ENCODE peak calls at places on chromosomes 2 and 18, in ten cellular contexts. One of them, this sample, is unnamed.

GRCh38 chr18:74623047-74623816 is 25.6 kb downstream of the ZNF407 start:
- DNase-seq in ovary: no peak
- DNase-seq in tibial nerve: no peak
- DNase-seq in Panc1: no peak
- DNase-seq in mammary epithelial cell: no peak
- DNase-seq in naive thymus-derived CD4-positive, alpha-beta T cell: peak; percentile 16
- DNase-seq in colonic mucosa: no peak
- DNase-seq in Peyer's patch: no peak
- DNase-seq in right lobe of liver: no peak
- DNase-seq in spleen: no peak
- DNase-seq in this sample: peak; percentile 4

GRCh38 chr2:195495966-195496365 is 161.1 kb upstream of the SLC39A10 start:
- DNase-seq in ovary: no peak
- DNase-seq in tibial nerve: no peak
- DNase-seq in Panc1: no peak
- DNase-seq in mammary epithelial cell: no peak
- DNase-seq in naive thymus-derived CD4-positive, alpha-beta T cell: no peak
- DNase-seq in colonic mucosa: no peak
- DNase-seq in Peyer's patch: no peak
- DNase-seq in right lobe of liver: no peak
- DNase-seq in spleen: no peak
- DNase-seq in this sample: no peak

GRCh38 chr2:67872481-67872880 is 190.3 kb downstream of the C1D start:
- DNase-seq in ovary: no peak
- DNase-seq in tibial nerve: no peak
- DNase-seq in Panc1: no peak
- DNase-seq in mammary epithelial cell: no peak
- DNase-seq in naive thymus-derived CD4-positive, alpha-beta T cell: no peak
- DNase-seq in colonic mucosa: no peak
- DNase-seq in Peyer's patch: no peak
- DNase-seq in right lobe of liver: no peak
- DNase-seq in spleen: no peak
- DNase-seq in this sample: no peak

GRCh38 chr18:58344080-58344670 is 284.7 kb downstream of the ALPK2 start:
- DNase-seq in ovary: no peak
- DNase-seq in tibial nerve: no peak
- DNase-seq in Panc1: no peak
- DNase-seq in mammary epithelial cell: no peak
- DNase-seq in naive thymus-derived CD4-positive, alpha-beta T cell: no peak
- DNase-seq in colonic mucosa: no peak
- DNase-seq in Peyer's patch: no peak
- DNase-seq in right lobe of liver: no peak
- DNase-seq in spleen: no peak
- DNase-seq in this sample: no peak

GRCh38 chr2:187918996-187919821 is 365.0 kb upstream of the TFPI start:
- DNase-seq in ovary: no peak
- DNase-seq in tibial nerve: no peak
- DNase-seq in Panc1: no peak
- DNase-seq in mammary epithelial cell: no peak
- DNase-seq in naive thymus-derived CD4-positive, alpha-beta T cell: no peak
- DNase-seq in colonic mucosa: no peak
- DNase-seq in Peyer's patch: no peak
- DNase-seq in right lobe of liver: no peak
- DNase-seq in spleen: no peak
- DNase-seq in this sample: no peak

GRCh38 chr18:68462148-68462547 is 252.8 kb downstream of the TMX3 start:
- DNase-seq in ovary: no peak
- DNase-seq in tibial nerve: no peak
- DNase-seq in Panc1: no peak
- DNase-seq in mammary epithelial cell: no peak
- DNase-seq in naive thymus-derived CD4-positive, alpha-beta T cell: no peak
- DNase-seq in colonic mucosa: no peak
- DNase-seq in Peyer's patch: no peak
- DNase-seq in right lobe of liver: no peak
- DNase-seq in spleen: no peak
- DNase-seq in this sample: no peak

GRCh38 chr2:145682536-145683157 is 1162.7 kb upstream of the ZEB2 start:
- DNase-seq in ovary: no peak
- DNase-seq in tibial nerve: no peak
- DNase-seq in Panc1: no peak
- DNase-seq in mammary epithelial cell: peak; percentile 80
- DNase-seq in naive thymus-derived CD4-positive, alpha-beta T cell: no peak
- DNase-seq in colonic mucosa: no peak
- DNase-seq in Peyer's patch: no peak
- DNase-seq in right lobe of liver: no peak
- DNase-seq in spleen: no peak
- DNase-seq in this sample: no peak

GRCh38 chr2:40283111-40283909 is 168.6 kb downstream of the SLC8A1 start:
- DNase-seq in ovary: no peak
- DNase-seq in tibial nerve: no peak
- DNase-seq in Panc1: no peak
- DNase-seq in mammary epithelial cell: peak; percentile 32
- DNase-seq in naive thymus-derived CD4-positive, alpha-beta T cell: no peak
- DNase-seq in colonic mucosa: no peak
- DNase-seq in Peyer's patch: no peak
- DNase-seq in right lobe of liver: no peak
- DNase-seq in spleen: no peak
- DNase-seq in this sample: no peak

GRCh38 chr2:228507870-228508269 is 326.4 kb upstream of the SPHKAP start:
- DNase-seq in ovary: peak; percentile 21
- DNase-seq in tibial nerve: no peak
- DNase-seq in Panc1: no peak
- DNase-seq in mammary epithelial cell: no peak
- DNase-seq in naive thymus-derived CD4-positive, alpha-beta T cell: no peak
- DNase-seq in colonic mucosa: no peak
- DNase-seq in Peyer's patch: no peak
- DNase-seq in right lobe of liver: no peak
- DNase-seq in spleen: no peak
- DNase-seq in this sample: no peak

GRCh38 chr2:72883356-72883962 is 3.7 kb upstream of the SPR start:
- DNase-seq in ovary: peak; percentile 49
- DNase-seq in tibial nerve: no peak
- DNase-seq in Panc1: no peak
- DNase-seq in mammary epithelial cell: no peak
- DNase-seq in naive thymus-derived CD4-positive, alpha-beta T cell: no peak
- DNase-seq in colonic mucosa: peak; percentile 60
- DNase-seq in Peyer's patch: no peak
- DNase-seq in right lobe of liver: no peak
- DNase-seq in spleen: no peak
- DNase-seq in this sample: no peak

GRCh38 chr2:100193334-100193733 is 50.9 kb upstream of the AFF3 start:
- DNase-seq in ovary: no peak
- DNase-seq in tibial nerve: no peak
- DNase-seq in Panc1: no peak
- DNase-seq in mammary epithelial cell: no peak
- DNase-seq in naive thymus-derived CD4-positive, alpha-beta T cell: no peak
- DNase-seq in colonic mucosa: no peak
- DNase-seq in Peyer's patch: no peak
- DNase-seq in right lobe of liver: no peak
- DNase-seq in spleen: no peak
- DNase-seq in this sample: no peak

GRCh38 chr2:151729837-151730236 is 4.4 kb downstream of the NEB start:
- DNase-seq in ovary: no peak
- DNase-seq in tibial nerve: no peak
- DNase-seq in Panc1: no peak
- DNase-seq in mammary epithelial cell: no peak
- DNase-seq in naive thymus-derived CD4-positive, alpha-beta T cell: no peak
- DNase-seq in colonic mucosa: no peak
- DNase-seq in Peyer's patch: no peak
- DNase-seq in right lobe of liver: no peak
- DNase-seq in spleen: no peak
- DNase-seq in this sample: no peak

GRCh38 chr18:65941482-65941881 is 190.7 kb downstream of the CDH7 start:
- DNase-seq in ovary: no peak
- DNase-seq in tibial nerve: no peak
- DNase-seq in Panc1: no peak
- DNase-seq in mammary epithelial cell: no peak
- DNase-seq in naive thymus-derived CD4-positive, alpha-beta T cell: no peak
- DNase-seq in colonic mucosa: no peak
- DNase-seq in Peyer's patch: no peak
- DNase-seq in right lobe of liver: no peak
- DNase-seq in spleen: no peak
- DNase-seq in this sample: no peak

GRCh38 chr2:199458806-199459285 is 1.1 kb upstream of the SATB2 start:
- DNase-seq in ovary: no peak
- DNase-seq in tibial nerve: no peak
- DNase-seq in Panc1: no peak
- DNase-seq in mammary epithelial cell: peak; percentile 68
- DNase-seq in naive thymus-derived CD4-positive, alpha-beta T cell: no peak
- DNase-seq in colonic mucosa: no peak
- DNase-seq in Peyer's patch: no peak
- DNase-seq in right lobe of liver: peak; percentile 62
- DNase-seq in spleen: peak; percentile 86
- DNase-seq in this sample: peak; percentile 39

GRCh38 chr2:199460808-199461454 is 3.2 kb upstream of the SATB2 start:
- DNase-seq in ovary: no peak
- DNase-seq in tibial nerve: no peak
- DNase-seq in Panc1: no peak
- DNase-seq in mammary epithelial cell: no peak
- DNase-seq in naive thymus-derived CD4-positive, alpha-beta T cell: no peak
- DNase-seq in colonic mucosa: no peak
- DNase-seq in Peyer's patch: no peak
- DNase-seq in right lobe of liver: no peak
- DNase-seq in spleen: no peak
- DNase-seq in this sample: no peak

GRCh38 chr2:199458017-199458805 is 472 bp upstream of the SATB2 start:
- DNase-seq in ovary: no peak
- DNase-seq in tibial nerve: no peak
- DNase-seq in Panc1: no peak
- DNase-seq in mammary epithelial cell: no peak
- DNase-seq in naive thymus-derived CD4-positive, alpha-beta T cell: peak; percentile 11
- DNase-seq in colonic mucosa: peak; percentile 69
- DNase-seq in Peyer's patch: peak; percentile 77
- DNase-seq in right lobe of liver: peak; percentile 55
- DNase-seq in spleen: peak; percentile 84
- DNase-seq in this sample: no peak

GRCh38 chr2:199460101-199460671 is 2.4 kb upstream of the SATB2 start:
- DNase-seq in ovary: no peak
- DNase-seq in tibial nerve: no peak
- DNase-seq in Panc1: no peak
- DNase-seq in mammary epithelial cell: peak; percentile 60
- DNase-seq in naive thymus-derived CD4-positive, alpha-beta T cell: no peak
- DNase-seq in colonic mucosa: no peak
- DNase-seq in Peyer's patch: no peak
- DNase-seq in right lobe of liver: no peak
- DNase-seq in spleen: no peak
- DNase-seq in this sample: no peak

GRCh38 chr2:199459286-199460100 is 1.8 kb upstream of the SATB2 start:
- DNase-seq in ovary: peak; percentile 93
- DNase-seq in tibial nerve: peak; percentile 78
- DNase-seq in Panc1: no peak
- DNase-seq in mammary epithelial cell: peak; percentile 93
- DNase-seq in naive thymus-derived CD4-positive, alpha-beta T cell: peak; percentile 36
- DNase-seq in colonic mucosa: peak; percentile 88
- DNase-seq in Peyer's patch: peak; percentile 93
- DNase-seq in right lobe of liver: peak; percentile 92
- DNase-seq in spleen: peak; percentile 93
- DNase-seq in this sample: no peak
- H3K4me1 ChIP-seq in ovary: peaks cover 21% of the 10 kb centered on the region
- H3K4me1 ChIP-seq in tibial nerve: peaks cover 19% of the 10 kb centered on the region
- H3K4me1 ChIP-seq in Panc1: peaks cover 18% of the 10 kb centered on the region
- H3K4me1 ChIP-seq in mammary epithelial cell: peaks cover 32% of the 10 kb centered on the region
- H3K4me1 ChIP-seq in naive thymus-derived CD4-positive, alpha-beta T cell: peaks cover 10% of the 10 kb centered on the region
- H3K4me1 ChIP-seq in colonic mucosa: no peaks in the 10 kb centered on the region
- H3K4me1 ChIP-seq in Peyer's patch: peaks cover 29% of the 10 kb centered on the region
- H3K4me1 ChIP-seq in right lobe of liver: no peaks in the 10 kb centered on the region
- H3K4me1 ChIP-seq in spleen: peaks cover 79% of the 10 kb centered on the region
- H3K4me1 ChIP-seq in this sample: peaks cover 32% of the 10 kb centered on the region

GRCh38 chr18:13120967-13121586 is 97.5 kb upstream of the LDLRAD4 start:
- DNase-seq in ovary: no peak
- DNase-seq in tibial nerve: no peak
- DNase-seq in Panc1: no peak
- DNase-seq in mammary epithelial cell: no peak
- DNase-seq in naive thymus-derived CD4-positive, alpha-beta T cell: no peak
- DNase-seq in colonic mucosa: no peak
- DNase-seq in Peyer's patch: no peak
- DNase-seq in right lobe of liver: no peak
- DNase-seq in spleen: no peak
- DNase-seq in this sample: no peak
- H3K27ac ChIP-seq in ovary: no peak overlapping the region
- H3K27ac ChIP-seq in tibial nerve: no peak overlapping the region
- H3K27ac ChIP-seq in Panc1: no peak overlapping the region
- H3K27ac ChIP-seq in mammary epithelial cell: no peak overlapping the region
- H3K27ac ChIP-seq in naive thymus-derived CD4-positive, alpha-beta T cell: no peak overlapping the region
- H3K27ac ChIP-seq in colonic mucosa: no peak overlapping the region
- H3K27ac ChIP-seq in Peyer's patch: no peak overlapping the region
- H3K27ac ChIP-seq in right lobe of liver: no peak overlapping the region
- H3K27ac ChIP-seq in spleen: no peak overlapping the region
- H3K27ac ChIP-seq in this sample: no peak overlapping the region

DNA sequence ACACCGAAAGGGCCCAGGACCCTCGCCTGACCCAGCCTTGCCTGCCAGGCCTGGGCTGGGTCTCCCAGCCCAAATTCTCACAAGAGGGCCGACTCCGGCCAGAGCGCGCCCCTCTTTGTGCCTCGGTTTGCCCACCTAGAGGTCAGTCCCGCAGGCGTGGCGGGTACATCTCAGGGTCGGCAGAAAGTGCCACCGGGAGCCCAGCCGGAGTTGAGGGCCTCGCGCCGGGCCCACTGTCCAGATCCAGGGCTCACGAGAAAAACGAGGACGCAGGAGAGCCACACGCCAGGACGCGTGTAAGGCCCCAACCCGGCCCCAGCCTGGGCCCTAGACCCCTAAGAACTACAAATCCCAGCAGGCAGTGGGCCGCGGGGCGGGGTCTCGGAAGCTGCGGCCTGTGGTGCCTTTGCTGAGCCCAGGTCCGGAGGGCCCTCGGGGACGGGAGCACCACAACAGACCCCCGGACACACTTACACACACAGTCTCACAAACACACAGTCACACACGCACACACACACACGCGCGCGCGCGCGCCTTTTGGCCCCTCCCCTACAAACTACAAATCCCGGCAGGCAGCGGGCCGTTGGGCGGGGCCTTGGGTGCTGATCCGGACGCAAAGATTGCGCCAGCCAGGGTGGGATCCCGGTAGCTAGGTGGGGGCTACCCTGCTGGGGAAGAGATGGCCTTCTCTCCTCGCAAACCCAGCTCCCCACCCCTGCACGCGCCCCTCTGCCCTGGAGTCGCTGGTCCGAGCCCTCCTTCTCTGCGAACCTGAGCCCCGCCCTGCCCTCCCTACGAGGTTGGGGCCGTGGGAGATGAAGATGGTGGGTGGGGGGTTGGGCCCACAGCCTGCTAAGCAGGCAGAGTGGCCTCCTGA is at the start of gene SH2D6:
- DNase-seq in ovary: peak; percentile 88
- DNase-seq in tibial nerve: peak; percentile 76
- DNase-seq in Panc1: peak; percentile 57
- DNase-seq in mammary epithelial cell: peak; percentile 69
- DNase-seq in naive thymus-derived CD4-positive, alpha-beta T cell: peak; percentile 76
- DNase-seq in colonic mucosa: peak; percentile 88
- DNase-seq in Peyer's patch: peak; percentile 92
- DNase-seq in right lobe of liver: peak; percentile 85
- DNase-seq in spleen: peak; percentile 96
- DNase-seq in this sample: peak; percentile 72
- H3K4me1 ChIP-seq in ovary: peaks cover 5% of the 10 kb centered on the region
- H3K4me1 ChIP-seq in tibial nerve: peaks cover 28% of the 10 kb centered on the region
- H3K4me1 ChIP-seq in Panc1: peaks cover 44% of the 10 kb centered on the region
- H3K4me1 ChIP-seq in mammary epithelial cell: peaks cover 45% of the 10 kb centered on the region
- H3K4me1 ChIP-seq in naive thymus-derived CD4-positive, alpha-beta T cell: peaks cover 20% of the 10 kb centered on the region
- H3K4me1 ChIP-seq in colonic mucosa: peaks cover 22% of the 10 kb centered on the region
- H3K4me1 ChIP-seq in Peyer's patch: peaks cover 11% of the 10 kb centered on the region
- H3K4me1 ChIP-seq in right lobe of liver: peaks cover 4% of the 10 kb centered on the region
- H3K4me1 ChIP-seq in spleen: peaks cover 57% of the 10 kb centered on the region
- H3K4me1 ChIP-seq in this sample: peaks cover 31% of the 10 kb centered on the region

GRCh38 chr18:70446063-70446462 is 157.2 kb downstream of the SOCS6 start:
- DNase-seq in ovary: no peak
- DNase-seq in tibial nerve: no peak
- DNase-seq in Panc1: no peak
- DNase-seq in mammary epithelial cell: no peak
- DNase-seq in naive thymus-derived CD4-positive, alpha-beta T cell: no peak
- DNase-seq in colonic mucosa: no peak
- DNase-seq in Peyer's patch: no peak
- DNase-seq in right lobe of liver: no peak
- DNase-seq in spleen: no peak
- DNase-seq in this sample: no peak
- H3K27ac ChIP-seq in ovary: no peak overlapping the region
- H3K27ac ChIP-seq in tibial nerve: no peak overlapping the region
- H3K27ac ChIP-seq in Panc1: peak overlapping the region; percentile 77
- H3K27ac ChIP-seq in mammary epithelial cell: no peak overlapping the region
- H3K27ac ChIP-seq in naive thymus-derived CD4-positive, alpha-beta T cell: no peak overlapping the region
- H3K27ac ChIP-seq in colonic mucosa: no peak overlapping the region
- H3K27ac ChIP-seq in Peyer's patch: no peak overlapping the region
- H3K27ac ChIP-seq in right lobe of liver: no peak overlapping the region
- H3K27ac ChIP-seq in spleen: no peak overlapping the region
- H3K27ac ChIP-seq in this sample: no peak overlapping the region